ENCODE peak calls at places on chromosome 11, in eight cellular contexts. G is T-helper 1 cell, U is HT1080, S is neural crest cell, B is A549, W is naive B cell, O is AG09309, M is amniotic epithelial cell. Q is an unnamed sample.

GRCh38 chr11:87239531-87239930 is 201.8 kb downstream of the TMEM135 start:
- DNase-seq in G (no peak), U (no peak), S (no peak), B (no peak), W (no peak), O (no peak), M (no peak), Q (no peak)

GRCh38 chr11:8257003-8257664 is 6.5 kb downstream of the LMO1 start:
- DNase-seq in G (no peak), U (no peak), S (no peak), B (no peak), W (no peak), O (no peak), M (no peak), Q (peak; percentile 0)

GRCh38 chr11:93099811-93100210 is 98.0 kb downstream of the SLC36A4 start:
- DNase-seq in G (no peak), U (peak; percentile 14), S (no peak), B (peak; percentile 5), W (no peak), O (peak; percentile 7), M (peak; percentile 40), Q (no peak)

GRCh38 chr11:20672575-20672974 is 3.2 kb downstream of the NELL1 start:
- DNase-seq in G (no peak), U (no peak), S (no peak), B (peak; percentile 20), W (no peak), O (no peak), M (no peak), Q (no peak)

GRCh38 chr11:110121204-110121603 is 28.0 kb downstream of the ZC3H12C start:
- DNase-seq in G (no peak), U (peak; percentile 46), S (no peak), B (no peak), W (no peak), O (no peak), M (peak; percentile 46), Q (no peak)

GRCh38 chr11:63840356-63841060 is 1.6 kb downstream of the MARK2 start:
- DNase-seq in G (no peak), U (no peak), S (no peak), B (no peak), W (no peak), O (no peak), M (no peak), Q (no peak)

GRCh38 chr11:47858169-47858543 is 10.0 kb upstream of the NUP160 start:
- DNase-seq in G (no peak), U (peak; percentile 90), S (no peak), B (peak; percentile 97), W (no peak), O (peak; percentile 55), M (peak; percentile 71), Q (no peak)

GRCh38 chr11:42552786-42553185 is 759.0 kb upstream of the API5 start:
- DNase-seq in G (no peak), U (no peak), S (no peak), B (no peak), W (no peak), O (no peak), M (no peak), Q (no peak)

GRCh38 chr11:123314972-123315371 is 115.1 kb upstream of the GRAMD1B start:
- DNase-seq in G (no peak), U (no peak), S (no peak), B (no peak), W (no peak), O (no peak), M (no peak), Q (no peak)

GRCh38 chr11:15897211-15897960 is 459.0 kb downstream of the SOX6 start:
- DNase-seq in G (no peak), U (peak; percentile 76), S (no peak), B (peak; percentile 22), W (no peak), O (peak; percentile 7), M (peak; percentile 73), Q (no peak)

GRCh38 chr11:80955588-80955987 is 1514.8 kb upstream of the TENM4 start:
- DNase-seq in G (no peak), U (no peak), S (no peak), B (no peak), W (no peak), O (no peak), M (no peak), Q (no peak)

GRCh38 chr11:123567466-123567865 is 87.0 kb downstream of the SCN3B start:
- DNase-seq in G (no peak), U (no peak), S (no peak), B (no peak), W (no peak), O (no peak), M (no peak), Q (no peak)

GRCh38 chr11:56027354-56027753 is at the start of gene OR5AS1:
- DNase-seq in G (no peak), U (no peak), S (no peak), B (no peak), W (no peak), O (no peak), M (no peak), Q (no peak)

GRCh38 chr11:2276280-2276998 is 6.1 kb upstream of the ASCL2 start:
- DNase-seq in G (no peak), U (no peak), S (no peak), B (no peak), W (no peak), O (no peak), M (no peak), Q (no peak)

GRCh38 chr11:12100429-12100828 is 10.0 kb upstream of the MICAL2 start:
- DNase-seq in G (no peak), U (no peak), S (no peak), B (no peak), W (no peak), O (no peak), M (no peak), Q (no peak)

GRCh38 chr11:72975778-72976520 is 161.7 kb downstream of the ATG16L2 start:
- DNase-seq in G (no peak), U (peak; percentile 64), S (no peak), B (no peak), W (no peak), O (peak; percentile 84), M (peak; percentile 97), Q (no peak)

GRCh38 chr11:114132944-114133394 is 73.5 kb downstream of the ZBTB16 start:
- DNase-seq in G (no peak), U (no peak), S (no peak), B (no peak), W (no peak), O (peak; percentile 80), M (peak; percentile 54), Q (no peak)